ENCODE peak calls at places on chromosomes 11 and 22, in five cellular contexts. One of them, this sample, is unnamed. For H3K9me3, the result is how much of the 10 kb centered on the place peaks cover.

GRCh38 chr11:11980841-11981308 is 27.6 kb downstream of the DKK3 start:
- DNase-seq in neural progenitor cell: no peak
- DNase-seq in Panc1: no peak
- DNase-seq in transverse colon: no peak
- DNase-seq in pancreas: no peak
- DNase-seq in this sample: no peak

GRCh38 chr11:72639475-72640375 is 34.5 kb downstream of the PDE2A start:
- DNase-seq in Panc1: no peak
- DNase-seq in pancreas: no peak
- DNase-seq in neural progenitor cell: no peak
- DNase-seq in transverse colon: no peak
- DNase-seq in this sample: no peak

GRCh38 chr11:119065369-119065768 is 2.2 kb upstream of the VPS11 start:
- DNase-seq in transverse colon: peak
- DNase-seq in neural progenitor cell: peak
- DNase-seq in Panc1: no peak
- DNase-seq in pancreas: no peak
- DNase-seq in this sample: peak

GRCh38 chr22:45548991-45549736 is 46.5 kb downstream of the FBLN1 start:
- DNase-seq in transverse colon: peak
- DNase-seq in pancreas: no peak
- DNase-seq in neural progenitor cell: peak
- DNase-seq in Panc1: no peak
- DNase-seq in this sample: peak

GRCh38 chr22:37930270-37930951 is 23.0 kb downstream of the C22orf23 start:
- DNase-seq in pancreas: no peak
- DNase-seq in neural progenitor cell: peak
- DNase-seq in Panc1: no peak
- DNase-seq in transverse colon: no peak
- DNase-seq in this sample: peak

GRCh38 chr11:15967166-15967565 is 389.2 kb downstream of the SOX6 start:
- DNase-seq in pancreas: no peak
- DNase-seq in transverse colon: peak
- DNase-seq in Panc1: no peak
- DNase-seq in neural progenitor cell: no peak
- DNase-seq in this sample: no peak

GRCh38 chr22:20740222-20740951 is 33.5 kb upstream of the SERPIND1 start:
- DNase-seq in Panc1: no peak
- DNase-seq in transverse colon: no peak
- DNase-seq in pancreas: no peak
- DNase-seq in neural progenitor cell: no peak
- DNase-seq in this sample: no peak

GRCh38 chr11:71551711-71552110 is 3.5 kb downstream of the KRTAP5-9 start:
- DNase-seq in neural progenitor cell: no peak
- DNase-seq in transverse colon: no peak
- DNase-seq in pancreas: no peak
- DNase-seq in Panc1: no peak
- DNase-seq in this sample: peak

GRCh38 chr11:112478806-112479205 is 218.1 kb upstream of the PLET1 start:
- DNase-seq in transverse colon: no peak
- DNase-seq in pancreas: no peak
- DNase-seq in Panc1: no peak
- DNase-seq in neural progenitor cell: no peak
- DNase-seq in this sample: no peak

GRCh38 chr11:66242085-66242765 is 26.2 kb upstream of the RAB1B start:
- DNase-seq in Panc1: no peak
- DNase-seq in transverse colon: no peak
- DNase-seq in pancreas: no peak
- DNase-seq in neural progenitor cell: no peak
- DNase-seq in this sample: peak

DNA sequence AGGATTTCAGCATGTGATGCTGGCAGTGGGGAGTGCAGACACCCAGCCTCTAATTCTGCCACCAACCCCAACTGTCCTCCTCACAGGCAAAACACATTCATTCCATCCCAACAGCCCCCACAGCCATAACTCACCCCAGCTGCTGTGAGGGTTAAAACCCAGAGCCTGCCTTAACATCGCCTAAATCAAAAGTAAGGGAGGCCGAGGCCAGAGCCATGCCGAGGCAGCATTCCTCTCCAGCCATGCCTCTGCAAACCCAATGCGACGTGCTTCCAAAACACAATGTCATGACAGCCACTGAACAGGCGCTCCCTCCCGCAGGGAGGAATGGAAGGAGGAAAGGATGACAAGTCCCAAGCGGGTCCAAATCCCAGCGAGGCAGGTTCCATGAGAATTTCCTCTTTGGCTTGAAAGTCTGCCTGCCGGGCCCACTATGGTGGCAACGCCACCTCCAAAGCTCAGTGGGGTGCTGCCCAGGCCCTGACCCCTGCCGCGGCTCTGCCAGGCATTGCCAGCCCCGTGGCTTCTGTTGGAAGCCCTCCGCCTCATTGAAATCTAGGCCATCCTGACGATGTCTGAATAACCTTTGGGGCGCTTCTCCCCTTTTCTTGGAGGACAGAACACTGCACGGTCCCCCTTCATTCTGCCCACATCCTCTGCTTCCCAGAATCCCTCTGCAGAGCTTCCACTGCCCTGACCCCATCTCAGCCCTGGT is 472.3 kb downstream of the BRD1 start:
- DNase-seq in neural progenitor cell: no peak
- DNase-seq in transverse colon: no peak
- DNase-seq in Panc1: no peak
- DNase-seq in pancreas: no peak
- DNase-seq in this sample: no peak
- H3K9me3 ChIP-seq in neural progenitor cell: under half
- H3K9me3 ChIP-seq in transverse colon: under half
- H3K9me3 ChIP-seq in Panc1: under half
- H3K9me3 ChIP-seq in pancreas: under half
- H3K9me3 ChIP-seq in this sample: under half

GRCh38 chr11:60680455-60681119 is 18.8 kb upstream of the MS4A8 start:
- DNase-seq in Panc1: no peak
- DNase-seq in pancreas: no peak
- DNase-seq in neural progenitor cell: no peak
- DNase-seq in transverse colon: no peak
- DNase-seq in this sample: no peak
- H3K9me3 ChIP-seq in Panc1: under half
- H3K9me3 ChIP-seq in pancreas: under half
- H3K9me3 ChIP-seq in neural progenitor cell: under half
- H3K9me3 ChIP-seq in transverse colon: under half
- H3K9me3 ChIP-seq in this sample: under half

GRCh38 chr22:49517721-49518120 is 310.0 kb downstream of the BRD1 start:
- DNase-seq in pancreas: no peak
- DNase-seq in Panc1: no peak
- DNase-seq in transverse colon: no peak
- DNase-seq in neural progenitor cell: no peak
- DNase-seq in this sample: no peak
- H3K9me3 ChIP-seq in pancreas: under half
- H3K9me3 ChIP-seq in Panc1: under half
- H3K9me3 ChIP-seq in transverse colon: under half
- H3K9me3 ChIP-seq in neural progenitor cell: under half
- H3K9me3 ChIP-seq in this sample: under half

DNA sequence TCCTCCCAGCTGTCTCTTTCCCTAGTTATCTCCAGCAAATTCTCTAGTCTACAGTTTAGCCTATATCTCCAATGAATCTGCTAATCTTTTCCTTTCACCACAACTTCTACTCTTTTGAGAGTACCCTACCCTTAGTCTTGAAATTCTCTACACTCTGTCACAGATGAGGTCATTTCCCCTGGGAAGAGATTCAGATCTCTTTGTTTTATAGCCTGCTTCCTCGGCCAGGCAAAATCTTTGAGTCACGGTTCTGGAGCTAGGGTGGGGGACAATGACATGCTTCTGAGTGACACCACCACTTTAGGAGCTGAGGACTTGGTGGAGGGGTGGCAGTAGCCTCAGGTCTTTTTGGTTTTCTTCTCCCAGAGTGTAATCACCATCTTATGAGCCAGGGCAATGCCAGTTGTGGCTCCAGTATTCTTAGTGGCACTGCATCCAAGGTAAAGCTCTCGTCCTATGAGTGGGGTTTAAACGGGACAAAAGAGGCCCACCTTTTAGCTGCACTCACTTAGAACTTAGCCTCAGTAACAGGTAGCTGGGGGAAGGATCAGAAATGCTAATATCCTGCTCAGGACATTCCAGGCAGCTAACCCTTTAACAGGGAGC is 98.5 kb upstream of the RRM1 start:
- DNase-seq in pancreas: no peak
- DNase-seq in transverse colon: no peak
- DNase-seq in neural progenitor cell: no peak
- DNase-seq in Panc1: no peak
- DNase-seq in this sample: no peak
- H3K9me3 ChIP-seq in pancreas: under half
- H3K9me3 ChIP-seq in transverse colon: under half
- H3K9me3 ChIP-seq in neural progenitor cell: under half
- H3K9me3 ChIP-seq in Panc1: under half
- H3K9me3 ChIP-seq in this sample: under half

GRCh38 chr22:48827228-48827810 is 1000.4 kb downstream of the BRD1 start:
- DNase-seq in Panc1: no peak
- DNase-seq in transverse colon: no peak
- DNase-seq in pancreas: no peak
- DNase-seq in neural progenitor cell: no peak
- DNase-seq in this sample: no peak
- H3K9me3 ChIP-seq in Panc1: under half
- H3K9me3 ChIP-seq in transverse colon: under half
- H3K9me3 ChIP-seq in pancreas: under half
- H3K9me3 ChIP-seq in neural progenitor cell: under half
- H3K9me3 ChIP-seq in this sample: under half

DNA sequence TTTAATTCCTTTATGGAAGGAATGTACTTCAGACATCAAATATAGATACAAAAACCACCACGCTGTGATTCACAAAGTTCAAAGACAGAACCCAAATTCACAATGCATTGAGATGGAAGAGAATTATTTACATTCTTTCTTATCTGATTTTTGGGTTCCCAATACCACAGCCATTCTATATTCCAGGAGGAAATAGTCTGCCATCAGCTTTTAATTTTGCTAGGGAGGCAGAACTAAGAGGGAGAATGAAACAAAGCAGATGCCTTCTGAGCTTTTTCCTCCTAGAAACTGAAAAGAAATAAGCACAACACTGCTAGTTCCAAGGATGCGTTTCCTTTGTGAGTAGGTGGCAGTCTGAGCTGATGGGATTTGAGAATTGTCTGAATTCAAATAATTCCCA is 283.0 kb upstream of the NARS2 start:
- DNase-seq in Panc1: no peak
- DNase-seq in transverse colon: no peak
- DNase-seq in pancreas: no peak
- DNase-seq in neural progenitor cell: no peak
- DNase-seq in this sample: no peak
- H3K9me3 ChIP-seq in Panc1: under half
- H3K9me3 ChIP-seq in transverse colon: under half
- H3K9me3 ChIP-seq in pancreas: under half
- H3K9me3 ChIP-seq in neural progenitor cell: under half
- H3K9me3 ChIP-seq in this sample: under half

GRCh38 chr22:47512617-47513016 is 750.2 kb downstream of the TBC1D22A start:
- DNase-seq in transverse colon: no peak
- DNase-seq in Panc1: no peak
- DNase-seq in pancreas: no peak
- DNase-seq in neural progenitor cell: no peak
- DNase-seq in this sample: no peak
- H3K9me3 ChIP-seq in transverse colon: under half
- H3K9me3 ChIP-seq in Panc1: under half
- H3K9me3 ChIP-seq in pancreas: under half
- H3K9me3 ChIP-seq in neural progenitor cell: under half
- H3K9me3 ChIP-seq in this sample: under half

GRCh38 chr11:61372659-61373058 is 10.5 kb downstream of the TMEM138 start:
- DNase-seq in neural progenitor cell: no peak
- DNase-seq in pancreas: no peak
- DNase-seq in transverse colon: no peak
- DNase-seq in Panc1: no peak
- DNase-seq in this sample: no peak
- H3K9me3 ChIP-seq in neural progenitor cell: under half
- H3K9me3 ChIP-seq in pancreas: under half
- H3K9me3 ChIP-seq in transverse colon: under half
- H3K9me3 ChIP-seq in Panc1: under half
- H3K9me3 ChIP-seq in this sample: under half

DNA sequence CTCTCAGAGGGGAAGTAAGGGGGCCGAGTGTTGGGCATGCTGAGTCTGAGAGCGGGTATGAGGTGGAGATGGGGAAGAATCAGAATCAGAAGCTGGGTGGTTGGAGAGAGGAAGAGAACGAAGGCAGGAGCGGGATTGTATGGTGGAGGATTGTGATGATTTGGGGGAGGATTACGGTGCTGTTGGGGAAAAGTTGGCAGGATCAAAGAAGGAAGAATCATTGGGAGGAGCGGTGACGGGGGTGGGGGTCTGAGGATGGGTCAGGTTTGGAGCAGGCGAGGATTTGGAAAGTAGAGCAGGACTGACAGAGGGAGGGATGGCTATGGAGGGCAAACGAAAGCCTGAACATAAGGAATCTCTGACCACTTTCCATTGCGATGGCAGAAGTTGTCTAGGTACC is 22.1 kb downstream of the ZNF195 start:
- DNase-seq in pancreas: no peak
- DNase-seq in Panc1: no peak
- DNase-seq in neural progenitor cell: no peak
- DNase-seq in transverse colon: no peak
- DNase-seq in this sample: no peak
- H3K9me3 ChIP-seq in pancreas: under half
- H3K9me3 ChIP-seq in Panc1: under half
- H3K9me3 ChIP-seq in neural progenitor cell: under half
- H3K9me3 ChIP-seq in transverse colon: half or more
- H3K9me3 ChIP-seq in this sample: under half

DNA sequence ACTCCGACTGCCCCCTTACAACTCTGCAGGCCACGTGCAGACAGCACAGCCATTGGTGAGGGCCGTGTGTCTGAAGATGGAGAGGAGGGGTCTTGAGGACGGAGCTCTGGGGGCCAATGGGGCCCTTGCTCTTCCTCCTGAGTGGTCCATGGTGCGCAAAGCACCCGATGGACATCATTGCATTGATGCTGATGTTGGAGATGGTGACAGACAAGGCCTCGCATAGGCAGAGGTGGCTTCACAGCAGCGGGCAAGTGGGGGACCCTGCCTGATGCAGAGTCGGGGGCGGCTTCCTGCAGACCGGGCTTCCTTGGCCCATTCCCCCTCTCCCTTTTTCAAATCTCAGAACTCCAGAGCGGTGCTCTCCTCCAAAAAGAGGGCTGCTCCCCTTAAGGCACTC is 278.4 kb downstream of the BRD1 start:
- DNase-seq in transverse colon: no peak
- DNase-seq in Panc1: no peak
- DNase-seq in neural progenitor cell: no peak
- DNase-seq in pancreas: no peak
- DNase-seq in this sample: no peak
- H3K9me3 ChIP-seq in transverse colon: under half
- H3K9me3 ChIP-seq in Panc1: under half
- H3K9me3 ChIP-seq in neural progenitor cell: under half
- H3K9me3 ChIP-seq in pancreas: under half
- H3K9me3 ChIP-seq in this sample: under half

This sample was measured in Karpas-422.